ENCODE peak calls at places on chromosome 13, in nine cellular contexts. B is tibial nerve, J is NT2/D1, Y is gastrocnemius medialis, H is left ventricle myocardium inferior, I is pancreas, R is small intestine, T is suprapubic skin, V is RWPE2. O is an unnamed sample.

GRCh38 chr13:45949161-45949560 is 97.6 kb upstream of the SIAH3 start:
- DNase-seq in B (no peak), J (no peak), Y (no peak), H (no peak), I (no peak), R (no peak), T (no peak), V (no peak), O (no peak)

GRCh38 chr13:64551755-64552154 is 2678.4 kb downstream of the PCDH9 start:
- DNase-seq in B (no peak), J (no peak), Y (no peak), H (no peak), I (no peak), R (no peak), T (no peak), V (no peak), O (no peak)

GRCh38 chr13:81247711-81248110 is 906.8 kb upstream of the SPRY2 start:
- DNase-seq in B (no peak), J (no peak), Y (no peak), H (no peak), I (no peak), R (no peak), T (no peak), V (no peak), O (no peak)

GRCh38 chr13:33232883-33233282 is 52.7 kb downstream of the STARD13 start:
- DNase-seq in B (no peak), J (no peak), Y (no peak), H (no peak), I (no peak), R (no peak), T (no peak), V (no peak), O (no peak)

GRCh38 chr13:97125051-97125809 is 96.9 kb upstream of the MBNL2 start:
- DNase-seq in B (peak; percentile 66), J (no peak), Y (peak; percentile 67), H (no peak), I (no peak), R (peak; percentile 37), T (peak; percentile 85), V (peak; percentile 68), O (no peak)

GRCh38 chr13:75869981-75870380 is 233.9 kb downstream of the LMO7 start:
- DNase-seq in B (no peak), J (no peak), Y (no peak), H (no peak), I (no peak), R (peak; percentile 36), T (no peak), V (no peak), O (no peak)

GRCh38 chr13:21225082-21225481 is 48.6 kb downstream of the MRPL57 start:
- DNase-seq in B (no peak), J (no peak), Y (no peak), H (no peak), I (no peak), R (no peak), T (no peak), V (no peak), O (no peak)

GRCh38 chr13:111143875-111144540 is 28.9 kb downstream of the ARHGEF7 start:
- DNase-seq in B (no peak), J (no peak), Y (no peak), H (no peak), I (no peak), R (no peak), T (no peak), V (no peak), O (no peak)

GRCh38 chr13:95020298-95020987 is 280.8 kb downstream of the ABCC4 start:
- DNase-seq in B (no peak), J (no peak), Y (no peak), H (no peak), I (no peak), R (no peak), T (no peak), V (no peak), O (no peak)

GRCh38 chr13:36736119-36736726 is 62.4 kb downstream of the SERTM1 start:
- DNase-seq in B (peak; percentile 64), J (peak; percentile 25), Y (no peak), H (no peak), I (no peak), R (peak; percentile 41), T (no peak), V (no peak), O (no peak)

GRCh38 chr13:97275265-97275664 is 53.1 kb downstream of the MBNL2 start:
- DNase-seq in B (no peak), J (no peak), Y (no peak), H (no peak), I (no peak), R (peak; percentile 26), T (no peak), V (no peak), O (no peak)

GRCh38 chr13:91045351-91046034 is 302.0 kb upstream of the MIR17HG start:
- DNase-seq in B (no peak), J (peak; percentile 6), Y (no peak), H (no peak), I (no peak), R (peak; percentile 2), T (no peak), V (no peak), O (no peak)

GRCh38 chr13:94153586-94153985 is 325.9 kb downstream of the DCT start:
- DNase-seq in B (no peak), J (no peak), Y (no peak), H (no peak), I (no peak), R (no peak), T (no peak), V (no peak), O (no peak)

GRCh38 chr13:32225494-32225931 is 89.7 kb downstream of the ZAR1L start:
- DNase-seq in B (no peak), J (peak; percentile 18), Y (no peak), H (no peak), I (no peak), R (no peak), T (no peak), V (no peak), O (no peak)

GRCh38 chr13:97205971-97206370 is 16.2 kb upstream of the MBNL2 start:
- DNase-seq in B (no peak), J (no peak), Y (no peak), H (no peak), I (no peak), R (peak; percentile 38), T (no peak), V (no peak), O (no peak)

GRCh38 chr13:37074703-37075102 is 15.2 kb upstream of the SUPT20H start:
- DNase-seq in B (no peak), J (no peak), Y (no peak), H (no peak), I (no peak), R (peak; percentile 21), T (no peak), V (no peak), O (no peak)

GRCh38 chr13:27920677-27921420 is 1.0 kb downstream of the PDX1 start:
- DNase-seq in B (no peak), J (no peak), Y (no peak), H (no peak), I (peak; percentile 65), R (peak; percentile 44), T (no peak), V (no peak), O (no peak)

GRCh38 chr13:99431927-99432636 is 69.2 kb upstream of the TM9SF2 start:
- DNase-seq in B (no peak), J (no peak), Y (no peak), H (no peak), I (no peak), R (no peak), T (no peak), V (no peak), O (no peak)

GRCh38 chr13:85536706-85537105 is 262.5 kb downstream of the SLITRK6 start:
- DNase-seq in B (no peak), J (no peak), Y (no peak), H (no peak), I (no peak), R (no peak), T (no peak), V (no peak), O (no peak)

GRCh38 chr13:80690208-80690607 is 349.3 kb upstream of the SPRY2 start:
- DNase-seq in B (no peak), J (no peak), Y (no peak), H (no peak), I (no peak), R (no peak), T (no peak), V (no peak), O (no peak)

GRCh38 chr13:96082640-96083039 is 7.3 kb upstream of the HS6ST3 start:
- DNase-seq in B (no peak), J (no peak), Y (no peak), H (no peak), I (no peak), R (no peak), T (no peak), V (no peak), O (no peak)

GRCh38 chr13:74910399-74910798 is 571.6 kb downstream of the TBC1D4 start:
- DNase-seq in B (no peak), J (no peak), Y (no peak), H (no peak), I (no peak), R (no peak), T (no peak), V (no peak), O (no peak)

GRCh38 chr13:113849981-113850721 is 13.7 kb downstream of the GAS6 start:
- DNase-seq in B (no peak), J (no peak), Y (no peak), H (no peak), I (no peak), R (peak; percentile 65), T (no peak), V (no peak), O (no peak)
- H3K4me1 ChIP-seq in B (peaks cover 39% of the 10 kb centered on the region), J (peaks cover 11% of the 10 kb centered on the region), Y (peaks cover 42% of the 10 kb centered on the region), H (peaks cover 97% of the 10 kb centered on the region), I (peaks cover 15% of the 10 kb centered on the region), R (peaks cover 14% of the 10 kb centered on the region), T (peaks cover 57% of the 10 kb centered on the region), V (peaks cover 37% of the 10 kb centered on the region), O (peaks cover 27% of the 10 kb centered on the region)

GRCh38 chr13:40600145-40600751 is 66.2 kb downstream of the FOXO1 start:
- DNase-seq in B (no peak), J (no peak), Y (no peak), H (no peak), I (no peak), R (no peak), T (no peak), V (no peak), O (no peak)
- H3K4me1 ChIP-seq in B (peaks cover 33% of the 10 kb centered on the region), J (no peaks in the 10 kb centered on the region), Y (peaks cover 90% of the 10 kb centered on the region), H (peaks cover 61% of the 10 kb centered on the region), I (peaks cover 19% of the 10 kb centered on the region), R (peaks cover 2% of the 10 kb centered on the region), T (peaks cover 39% of the 10 kb centered on the region), V (peaks cover 3% of the 10 kb centered on the region), O (peaks cover 33% of the 10 kb centered on the region)

GRCh38 chr13:23632741-23633140 is 62.5 kb downstream of the TNFRSF19 start:
- DNase-seq in B (no peak), J (peak; percentile 50), Y (no peak), H (no peak), I (no peak), R (no peak), T (no peak), V (no peak), O (no peak)
- H3K4me1 ChIP-seq in B (no peaks in the 10 kb centered on the region), J (peaks cover 4% of the 10 kb centered on the region), Y (no peaks in the 10 kb centered on the region), H (peaks cover 64% of the 10 kb centered on the region), I (peaks cover 6% of the 10 kb centered on the region), R (no peaks in the 10 kb centered on the region), T (peaks cover 15% of the 10 kb centered on the region), V (no peaks in the 10 kb centered on the region), O (no peaks in the 10 kb centered on the region)

DNA sequence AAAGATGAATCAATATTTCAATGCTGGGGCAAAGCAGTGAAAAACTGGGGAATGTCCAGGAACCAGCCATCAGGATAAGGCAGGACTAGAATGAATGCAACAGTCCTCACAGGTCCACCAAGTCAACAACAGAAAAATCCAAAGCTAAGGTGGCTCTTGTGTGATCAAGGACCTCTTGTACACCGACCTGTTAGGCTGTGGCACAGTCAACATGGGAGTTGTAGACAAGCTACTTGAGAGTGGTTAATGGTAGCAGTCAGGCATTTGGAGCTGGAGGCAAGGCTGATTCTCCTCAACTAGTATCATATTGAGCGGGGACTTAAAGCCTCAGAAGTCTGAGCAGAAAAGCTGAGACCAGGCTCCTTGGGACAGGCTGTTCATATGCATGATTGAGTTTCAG is 805 bp upstream of the TNFSF13B start:
- DNase-seq in B (no peak), J (no peak), Y (no peak), H (no peak), I (no peak), R (peak; percentile 8), T (no peak), V (no peak), O (no peak)
- H3K4me1 ChIP-seq in B (peaks cover 4% of the 10 kb centered on the region), J (no peaks in the 10 kb centered on the region), Y (peaks cover 8% of the 10 kb centered on the region), H (peaks cover 10% of the 10 kb centered on the region), I (no peaks in the 10 kb centered on the region), R (no peaks in the 10 kb centered on the region), T (peaks cover 17% of the 10 kb centered on the region), V (no peaks in the 10 kb centered on the region), O (no peaks in the 10 kb centered on the region)